ENCODE peak calls at places on chromosomes 11 and 22, in seven cellular contexts. Q, U, I, J, C, Z and K are unnamed samples.

GRCh38 chr22:35446365-35446764 is 46.4 kb downstream of the MCM5 start:
- DNase-seq in C (peak), Q (no peak), J (peak), U (no peak), Z (no peak), I (no peak), K (no peak)

GRCh38 chr11:70080763-70081162 is 2.6 kb downstream of the ANO1 start:
- DNase-seq in Z (no peak), J (no peak), Q (peak), U (no peak), C (peak), I (no peak), K (no peak)

GRCh38 chr11:12403995-12404345 is 26.6 kb downstream of the PARVA start:
- DNase-seq in Q (no peak), J (no peak), Z (no peak), I (no peak), C (no peak), U (no peak), K (no peak)

GRCh38 chr11:23680488-23681230 is 816.2 kb upstream of the LUZP2 start:
- DNase-seq in U (no peak), J (no peak), I (no peak), C (no peak), Q (peak), Z (no peak), K (no peak)

GRCh38 chr11:85718991-85719807 is 33.2 kb upstream of the CCDC89 start:
- DNase-seq in Q (no peak), U (peak), I (peak), C (peak), Z (no peak), J (peak), K (no peak)

GRCh38 chr11:35014352-35014751 is 97.9 kb downstream of the PDHX start:
- DNase-seq in I (no peak), Q (no peak), C (peak), J (no peak), Z (no peak), U (no peak), K (no peak)

GRCh38 chr22:46546466-46547178 is 9.2 kb upstream of the CELSR1 start:
- DNase-seq in Z (no peak), I (no peak), C (peak), U (no peak), Q (peak), J (no peak), K (no peak)

GRCh38 chr22:46008291-46008690 is 31.3 kb upstream of the WNT7B start:
- DNase-seq in Z (no peak), U (no peak), Q (no peak), J (no peak), C (no peak), I (no peak), K (no peak)

GRCh38 chr11:749731-750130 is 2.5 kb downstream of the TALDO1 start:
- DNase-seq in Z (no peak), Q (no peak), U (no peak), J (no peak), I (no peak), C (no peak), K (no peak)

GRCh38 chr11:113201055-113201818 is 113.1 kb upstream of the TTC12 start:
- DNase-seq in Q (no peak), C (no peak), J (no peak), U (no peak), Z (no peak), I (no peak), K (no peak)

GRCh38 chr22:30864441-30865420 is 103.8 kb downstream of the MORC2 start:
- DNase-seq in C (peak), I (no peak), J (no peak), U (no peak), Z (no peak), Q (no peak), K (no peak)

GRCh38 chr11:2581151-2581930 is 118.5 kb downstream of the KCNQ1OT1 start:
- DNase-seq in C (no peak), U (no peak), Q (peak), J (no peak), Z (no peak), I (no peak), K (no peak)

GRCh38 chr22:42887523-42888507 is 30.7 kb upstream of the ARFGAP3 start:
- DNase-seq in Q (no peak), I (no peak), J (no peak), Z (no peak), C (no peak), U (no peak), K (no peak)

GRCh38 chr11:59875856-59876519 is 2.6 kb upstream of the OOSP3 start:
- DNase-seq in Z (no peak), C (no peak), I (no peak), U (no peak), Q (no peak), J (no peak), K (no peak)

GRCh38 chr22:47776329-47776728 is 1013.9 kb downstream of the TBC1D22A start:
- DNase-seq in Q (no peak), C (no peak), J (no peak), I (no peak), U (no peak), Z (no peak), K (no peak)

GRCh38 chr11:87473174-87473573 is 435.4 kb downstream of the TMEM135 start:
- DNase-seq in U (no peak), Z (no peak), I (no peak), C (peak), J (peak), Q (no peak), K (no peak)

GRCh38 chr11:70567680-70568503 is 169.6 kb downstream of the CTTN start:
- DNase-seq in J (no peak), U (no peak), Q (peak), Z (no peak), I (no peak), C (peak), K (no peak)

GRCh38 chr22:20243545-20244249 is 24.4 kb downstream of the RTN4R start:
- DNase-seq in J (peak), Q (no peak), I (no peak), C (peak), Z (peak), U (peak), K (peak)

GRCh38 chr22:22803285-22803853 is 84.2 kb upstream of the IGLL5 start:
- DNase-seq in C (no peak), Z (no peak), I (no peak), Q (no peak), U (no peak), J (no peak), K (no peak)

GRCh38 chr22:20431520-20432237 is 5.9 kb downstream of the SCARF2 start:
- DNase-seq in J (no peak), U (no peak), C (no peak), Q (peak), Z (no peak), I (no peak), K (no peak)

GRCh38 chr22:23681026-23681809 is 9.6 kb upstream of the RGL4 start:
- DNase-seq in C (no peak), J (no peak), I (no peak), Z (no peak), Q (peak), U (no peak), K (no peak)

GRCh38 chr11:45319077-45319476 is 32.9 kb upstream of the SYT13 start:
- DNase-seq in I (no peak), Z (no peak), U (no peak), J (no peak), C (no peak), Q (no peak), K (no peak)

GRCh38 chr11:73358071-73358470 is 18.1 kb upstream of the RELT start:
- DNase-seq in J (no peak), Q (no peak), U (no peak), C (peak), Z (no peak), I (no peak), K (no peak)